ENCODE peak calls at places on chromosome 9, in eight cellular contexts. C is GM13976, M is PC-3, L is fibroblast of mammary gland, Z is nephron progenitor cell, W is progenitor cell of endocrine pancreas, N is sigmoid colon, J is lower lobe of right lung. O is an unnamed sample.

GRCh38 chr9:88781500-88782391 is 209.5 kb upstream of the S1PR3 start:
- DNase-seq in C (no peak), M (no peak), L (peak), Z (no peak), W (no peak), N (no peak), J (no peak), O (no peak)

GRCh38 chr9:32406046-32406445 is 21.6 kb downstream of the ACO1 start:
- DNase-seq in C (no peak), M (no peak), L (no peak), Z (no peak), W (no peak), N (no peak), J (no peak), O (no peak)

GRCh38 chr9:110939573-110939972 is 98.7 kb downstream of the LPAR1 start:
- DNase-seq in C (no peak), M (peak), L (peak), Z (no peak), W (no peak), N (no peak), J (no peak), O (no peak)

GRCh38 chr9:127844821-127845359 is 9.6 kb downstream of the ENG start:
- DNase-seq in C (no peak), M (no peak), L (peak), Z (no peak), W (no peak), N (no peak), J (no peak), O (no peak)

GRCh38 chr9:93134018-93134739 is at the start of gene NINJ1:
- DNase-seq in C (peak), M (peak), L (peak), Z (peak), W (peak), N (peak), J (peak), O (peak)

GRCh38 chr9:130128251-130128650 is 44.0 kb upstream of the NCS1 start:
- DNase-seq in C (no peak), M (no peak), L (no peak), Z (no peak), W (no peak), N (no peak), J (peak), O (no peak)

GRCh38 chr9:20625003-20625349 is 2.7 kb upstream of the MLLT3 start:
- DNase-seq in C (no peak), M (no peak), L (no peak), Z (no peak), W (no peak), N (no peak), J (no peak), O (no peak)

GRCh38 chr9:80320916-80321315 is 749.2 kb downstream of the TLE4 start:
- DNase-seq in C (no peak), M (peak), L (peak), Z (no peak), W (no peak), N (no peak), J (no peak), O (peak)

GRCh38 chr9:105656131-105656921 is 5.9 kb upstream of the TAL2 start:
- DNase-seq in C (peak), M (no peak), L (no peak), Z (peak), W (peak), N (no peak), J (no peak), O (peak)
- TF ChIP-seq CTCF in C (peak), M (peak), L (no peak), Z (no peak), W (peak), N (no peak), J (peak), O (no peak)

GRCh38 chr9:132546148-132547051 is 36.0 kb upstream of the BARHL1 start:
- DNase-seq in C (no peak), M (no peak), L (peak), Z (peak), W (peak), N (peak), J (no peak), O (no peak)
- TF ChIP-seq CTCF in C (no peak), M (peak), L (no peak), Z (peak), W (peak), N (no peak), J (peak), O (peak)

DNA sequence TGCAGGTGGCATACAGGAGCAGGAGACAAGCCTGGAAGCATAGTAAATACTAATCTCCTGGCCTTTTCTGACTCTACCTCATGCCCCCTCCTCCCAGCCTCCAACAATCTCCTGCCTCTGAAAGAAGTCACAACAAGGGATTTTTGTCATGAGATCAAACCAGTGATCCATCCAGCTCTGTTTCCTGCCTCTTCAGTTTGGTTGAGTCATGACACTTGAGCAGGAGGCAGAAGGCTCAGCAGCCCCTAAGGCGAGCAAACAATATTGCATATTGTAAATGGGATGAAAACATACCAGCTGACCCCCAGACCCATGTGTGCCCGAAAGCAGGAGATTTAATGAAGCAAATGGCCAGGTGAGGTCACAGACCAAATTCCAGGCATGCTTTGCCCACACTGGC is 272.8 kb downstream of the GAS1 start:
- DNase-seq in C (no peak), M (no peak), L (no peak), Z (no peak), W (no peak), N (no peak), J (no peak), O (no peak)
- TF ChIP-seq CTCF in C (no peak), M (no peak), L (no peak), Z (no peak), W (no peak), N (no peak), J (no peak), O (no peak)

GRCh38 chr9:21967707-21968106 is 26.5 kb downstream of the CDKN2A start:
- DNase-seq in C (no peak), M (no peak), L (no peak), Z (no peak), W (no peak), N (no peak), J (no peak), O (no peak)

GRCh38 chr9:21969011-21969935 is 24.9 kb downstream of the CDKN2A start:
- DNase-seq in C (no peak), M (no peak), L (no peak), Z (no peak), W (no peak), N (no peak), J (no peak), O (no peak)

GRCh38 chr9:21970001-21970799 is 24.0 kb downstream of the CDKN2A start:
- DNase-seq in C (no peak), M (no peak), L (no peak), Z (no peak), W (no peak), N (no peak), J (no peak), O (no peak)

GRCh38 chr9:21967169-21967568 is 27.0 kb downstream of the CDKN2A start:
- DNase-seq in C (no peak), M (no peak), L (no peak), Z (no peak), W (no peak), N (no peak), J (no peak), O (no peak)

GRCh38 chr9:21968331-21969010 is 25.7 kb downstream of the CDKN2A start:
- DNase-seq in C (no peak), M (no peak), L (no peak), Z (peak), W (peak), N (no peak), J (no peak), O (peak)
- TF ChIP-seq CTCF in C (no peak), M (no peak), L (no peak), Z (no peak), W (no peak), N (no peak), J (no peak), O (no peak)

O was measured in epithelial cell of esophagus.